ENCODE peak calls at places on chromosomes 13 and 19, in nine cellular contexts. One of them, this sample, is unnamed. For H3K9me3, the result is how much of the 10 kb centered on the place peaks cover.

GRCh38 chr13:73428137-73428536 is 369.3 kb downstream of the KLF5 start:
- DNase-seq in body of pancreas: no peak
- DNase-seq in endothelial cell of umbilical vein: no peak
- DNase-seq in thyroid gland: no peak
- DNase-seq in PC-3: peak
- DNase-seq in CD4-positive, alpha-beta T cell: no peak
- DNase-seq in suprapubic skin: no peak
- DNase-seq in uterus: no peak
- DNase-seq in neural progenitor cell: no peak
- DNase-seq in this sample: no peak

GRCh38 chr19:30406220-30406944 is 34.2 kb downstream of the ZNF536 start:
- DNase-seq in body of pancreas: no peak
- DNase-seq in endothelial cell of umbilical vein: no peak
- DNase-seq in thyroid gland: peak
- DNase-seq in PC-3: no peak
- DNase-seq in CD4-positive, alpha-beta T cell: no peak
- DNase-seq in suprapubic skin: no peak
- DNase-seq in uterus: no peak
- DNase-seq in neural progenitor cell: peak
- DNase-seq in this sample: no peak

GRCh38 chr19:17718467-17718987 is 753 bp upstream of the MAP1S start:
- DNase-seq in body of pancreas: no peak
- DNase-seq in endothelial cell of umbilical vein: no peak
- DNase-seq in thyroid gland: no peak
- DNase-seq in PC-3: peak
- DNase-seq in CD4-positive, alpha-beta T cell: no peak
- DNase-seq in suprapubic skin: no peak
- DNase-seq in uterus: no peak
- DNase-seq in neural progenitor cell: peak
- DNase-seq in this sample: no peak

GRCh38 chr19:38031423-38031770 is 124.4 kb downstream of the SIPA1L3 start:
- DNase-seq in body of pancreas: no peak
- DNase-seq in endothelial cell of umbilical vein: peak
- DNase-seq in thyroid gland: no peak
- DNase-seq in PC-3: peak
- DNase-seq in CD4-positive, alpha-beta T cell: no peak
- DNase-seq in suprapubic skin: no peak
- DNase-seq in uterus: no peak
- DNase-seq in neural progenitor cell: no peak
- DNase-seq in this sample: no peak

GRCh38 chr13:111187879-111188643 is 73.0 kb downstream of the ARHGEF7 start:
- DNase-seq in body of pancreas: no peak
- DNase-seq in endothelial cell of umbilical vein: peak
- DNase-seq in thyroid gland: no peak
- DNase-seq in PC-3: peak
- DNase-seq in CD4-positive, alpha-beta T cell: no peak
- DNase-seq in suprapubic skin: no peak
- DNase-seq in uterus: no peak
- DNase-seq in neural progenitor cell: no peak
- DNase-seq in this sample: no peak

GRCh38 chr13:22926176-22927007 is 254.4 kb upstream of the SGCG start:
- DNase-seq in body of pancreas: no peak
- DNase-seq in endothelial cell of umbilical vein: no peak
- DNase-seq in thyroid gland: peak
- DNase-seq in PC-3: no peak
- DNase-seq in CD4-positive, alpha-beta T cell: no peak
- DNase-seq in suprapubic skin: peak
- DNase-seq in uterus: peak
- DNase-seq in neural progenitor cell: peak
- DNase-seq in this sample: no peak

GRCh38 chr13:33260168-33261098 is 25.1 kb downstream of the STARD13 start:
- DNase-seq in body of pancreas: no peak
- DNase-seq in endothelial cell of umbilical vein: no peak
- DNase-seq in thyroid gland: no peak
- DNase-seq in PC-3: no peak
- DNase-seq in CD4-positive, alpha-beta T cell: no peak
- DNase-seq in suprapubic skin: no peak
- DNase-seq in uterus: no peak
- DNase-seq in neural progenitor cell: no peak
- DNase-seq in this sample: no peak

GRCh38 chr13:27125357-27126282 is 46.0 kb downstream of the USP12 start:
- DNase-seq in body of pancreas: no peak
- DNase-seq in endothelial cell of umbilical vein: no peak
- DNase-seq in thyroid gland: no peak
- DNase-seq in PC-3: no peak
- DNase-seq in CD4-positive, alpha-beta T cell: no peak
- DNase-seq in suprapubic skin: no peak
- DNase-seq in uterus: no peak
- DNase-seq in neural progenitor cell: no peak
- DNase-seq in this sample: no peak

GRCh38 chr19:18772620-18773587 is 18.2 kb downstream of the COMP start:
- DNase-seq in body of pancreas: no peak
- DNase-seq in endothelial cell of umbilical vein: no peak
- DNase-seq in thyroid gland: peak
- DNase-seq in PC-3: peak
- DNase-seq in CD4-positive, alpha-beta T cell: no peak
- DNase-seq in suprapubic skin: no peak
- DNase-seq in uterus: no peak
- DNase-seq in neural progenitor cell: no peak
- DNase-seq in this sample: no peak

GRCh38 chr19:38889803-38890202 is 9.6 kb downstream of the SIRT2 start:
- DNase-seq in body of pancreas: no peak
- DNase-seq in endothelial cell of umbilical vein: no peak
- DNase-seq in thyroid gland: no peak
- DNase-seq in PC-3: no peak
- DNase-seq in CD4-positive, alpha-beta T cell: no peak
- DNase-seq in suprapubic skin: no peak
- DNase-seq in uterus: no peak
- DNase-seq in neural progenitor cell: no peak
- DNase-seq in this sample: no peak

GRCh38 chr19:48842744-48843162 is 6.5 kb upstream of the HSD17B14 start:
- DNase-seq in body of pancreas: peak
- DNase-seq in endothelial cell of umbilical vein: peak
- DNase-seq in thyroid gland: peak
- DNase-seq in PC-3: peak
- DNase-seq in CD4-positive, alpha-beta T cell: peak
- DNase-seq in suprapubic skin: no peak
- DNase-seq in uterus: peak
- DNase-seq in neural progenitor cell: peak
- DNase-seq in this sample: peak

GRCh38 chr19:5434970-5435641 is 20.1 kb upstream of the ZNRF4 start:
- DNase-seq in body of pancreas: no peak
- DNase-seq in endothelial cell of umbilical vein: no peak
- DNase-seq in thyroid gland: no peak
- DNase-seq in PC-3: peak
- DNase-seq in CD4-positive, alpha-beta T cell: no peak
- DNase-seq in suprapubic skin: no peak
- DNase-seq in uterus: no peak
- DNase-seq in neural progenitor cell: no peak
- DNase-seq in this sample: no peak

DNA sequence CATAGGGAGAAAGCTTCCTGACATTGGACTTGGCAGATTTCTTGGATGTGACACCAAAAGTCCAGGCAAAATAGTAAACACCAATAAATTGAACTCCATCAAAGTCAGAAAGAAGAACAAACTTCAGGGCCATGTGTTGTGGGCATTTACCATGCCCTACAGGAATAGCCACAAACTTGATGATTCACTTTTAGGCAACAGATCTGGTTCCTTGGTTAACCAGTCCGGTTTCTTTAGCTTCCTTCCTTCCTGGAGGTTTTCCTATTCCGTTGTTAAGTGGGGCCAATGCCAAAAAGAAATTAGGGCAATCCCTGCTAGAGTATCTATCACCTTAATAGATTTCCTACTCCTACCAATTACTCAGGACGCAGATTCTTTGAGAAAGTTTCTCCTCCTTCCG is 25.2 kb downstream of the IGFL1 start:
- DNase-seq in body of pancreas: no peak
- DNase-seq in endothelial cell of umbilical vein: no peak
- DNase-seq in thyroid gland: no peak
- DNase-seq in PC-3: peak
- DNase-seq in CD4-positive, alpha-beta T cell: no peak
- DNase-seq in suprapubic skin: no peak
- DNase-seq in uterus: no peak
- DNase-seq in neural progenitor cell: no peak
- DNase-seq in this sample: no peak
- H3K27ac ChIP-seq in body of pancreas: no peak
- H3K27ac ChIP-seq in endothelial cell of umbilical vein: no peak
- H3K27ac ChIP-seq in thyroid gland: no peak
- H3K27ac ChIP-seq in PC-3: no peak
- H3K27ac ChIP-seq in CD4-positive, alpha-beta T cell: no peak
- H3K27ac ChIP-seq in suprapubic skin: no peak
- H3K27ac ChIP-seq in uterus: no peak
- H3K27ac ChIP-seq in neural progenitor cell: no peak
- H3K27ac ChIP-seq in this sample: no peak

GRCh38 chr19:1145635-1146417 is 28.2 kb downstream of the SBNO2 start:
- DNase-seq in body of pancreas: no peak
- DNase-seq in endothelial cell of umbilical vein: no peak
- DNase-seq in thyroid gland: no peak
- DNase-seq in PC-3: no peak
- DNase-seq in CD4-positive, alpha-beta T cell: no peak
- DNase-seq in suprapubic skin: no peak
- DNase-seq in uterus: no peak
- DNase-seq in neural progenitor cell: no peak
- DNase-seq in this sample: no peak
- H3K9me3 ChIP-seq in body of pancreas: under half
- H3K9me3 ChIP-seq in endothelial cell of umbilical vein: under half
- H3K9me3 ChIP-seq in thyroid gland: under half
- H3K9me3 ChIP-seq in PC-3: under half
- H3K9me3 ChIP-seq in CD4-positive, alpha-beta T cell: under half
- H3K9me3 ChIP-seq in suprapubic skin: under half
- H3K9me3 ChIP-seq in uterus: under half
- H3K9me3 ChIP-seq in neural progenitor cell: under half
- H3K9me3 ChIP-seq in this sample: under half

DNA sequence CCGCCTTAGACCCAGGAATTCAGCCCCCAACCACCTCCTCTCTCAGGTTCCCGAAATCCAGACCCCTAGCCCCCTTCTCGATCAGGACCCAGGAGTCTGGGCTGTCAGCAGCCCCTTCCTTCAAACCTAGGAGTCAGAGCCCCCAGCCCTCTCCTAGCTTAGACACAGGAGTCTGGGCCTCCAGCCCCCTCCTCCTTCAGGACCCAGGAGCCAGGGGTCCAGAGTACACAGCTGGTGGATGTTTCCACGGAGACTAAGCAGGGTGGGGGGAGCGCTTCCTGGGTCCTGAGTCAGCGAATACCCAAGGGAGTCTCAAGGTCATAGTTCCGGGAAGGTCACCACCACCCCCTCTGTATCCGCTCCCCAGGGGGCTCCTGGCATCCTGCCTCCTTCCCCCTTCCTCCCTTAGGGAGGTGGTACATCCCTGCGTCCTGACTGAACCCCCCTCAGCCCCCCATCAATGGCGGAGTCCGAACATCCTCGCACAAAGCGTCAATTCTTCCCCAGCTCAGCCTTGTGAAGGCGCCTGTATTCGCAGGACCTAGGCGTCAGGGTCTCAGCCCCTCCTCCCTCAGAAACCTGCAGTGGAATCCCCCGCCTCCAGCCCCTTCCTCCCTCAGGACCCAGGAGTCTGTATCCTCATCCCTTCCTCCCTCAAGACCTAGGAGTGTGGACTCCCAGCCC is 4.6 kb downstream of the CADM4 start:
- DNase-seq in body of pancreas: no peak
- DNase-seq in endothelial cell of umbilical vein: no peak
- DNase-seq in thyroid gland: no peak
- DNase-seq in PC-3: no peak
- DNase-seq in CD4-positive, alpha-beta T cell: no peak
- DNase-seq in suprapubic skin: peak
- DNase-seq in uterus: no peak
- DNase-seq in neural progenitor cell: peak
- DNase-seq in this sample: no peak
- H3K27ac ChIP-seq in body of pancreas: no peak
- H3K27ac ChIP-seq in endothelial cell of umbilical vein: no peak
- H3K27ac ChIP-seq in thyroid gland: no peak
- H3K27ac ChIP-seq in PC-3: no peak
- H3K27ac ChIP-seq in CD4-positive, alpha-beta T cell: no peak
- H3K27ac ChIP-seq in suprapubic skin: peak
- H3K27ac ChIP-seq in uterus: no peak
- H3K27ac ChIP-seq in neural progenitor cell: peak
- H3K27ac ChIP-seq in this sample: no peak

GRCh38 chr13:113021811-113022210 is 52.8 kb downstream of the MCF2L start:
- DNase-seq in body of pancreas: no peak
- DNase-seq in endothelial cell of umbilical vein: no peak
- DNase-seq in thyroid gland: no peak
- DNase-seq in PC-3: no peak
- DNase-seq in CD4-positive, alpha-beta T cell: no peak
- DNase-seq in suprapubic skin: no peak
- DNase-seq in uterus: no peak
- DNase-seq in neural progenitor cell: no peak
- DNase-seq in this sample: no peak

GRCh38 chr13:113023217-113023597 is 54.2 kb downstream of the MCF2L start:
- DNase-seq in body of pancreas: no peak
- DNase-seq in endothelial cell of umbilical vein: peak
- DNase-seq in thyroid gland: no peak
- DNase-seq in PC-3: no peak
- DNase-seq in CD4-positive, alpha-beta T cell: no peak
- DNase-seq in suprapubic skin: no peak
- DNase-seq in uterus: no peak
- DNase-seq in neural progenitor cell: no peak
- DNase-seq in this sample: no peak

GRCh38 chr13:113023694-113024430 is 54.8 kb downstream of the MCF2L start:
- DNase-seq in body of pancreas: no peak
- DNase-seq in endothelial cell of umbilical vein: no peak
- DNase-seq in thyroid gland: no peak
- DNase-seq in PC-3: no peak
- DNase-seq in CD4-positive, alpha-beta T cell: no peak
- DNase-seq in suprapubic skin: no peak
- DNase-seq in uterus: no peak
- DNase-seq in neural progenitor cell: no peak
- DNase-seq in this sample: no peak

GRCh38 chr13:113021391-113021790 is 52.4 kb downstream of the MCF2L start:
- DNase-seq in body of pancreas: no peak
- DNase-seq in endothelial cell of umbilical vein: no peak
- DNase-seq in thyroid gland: no peak
- DNase-seq in PC-3: no peak
- DNase-seq in CD4-positive, alpha-beta T cell: no peak
- DNase-seq in suprapubic skin: no peak
- DNase-seq in uterus: no peak
- DNase-seq in neural progenitor cell: no peak
- DNase-seq in this sample: no peak

DNA sequence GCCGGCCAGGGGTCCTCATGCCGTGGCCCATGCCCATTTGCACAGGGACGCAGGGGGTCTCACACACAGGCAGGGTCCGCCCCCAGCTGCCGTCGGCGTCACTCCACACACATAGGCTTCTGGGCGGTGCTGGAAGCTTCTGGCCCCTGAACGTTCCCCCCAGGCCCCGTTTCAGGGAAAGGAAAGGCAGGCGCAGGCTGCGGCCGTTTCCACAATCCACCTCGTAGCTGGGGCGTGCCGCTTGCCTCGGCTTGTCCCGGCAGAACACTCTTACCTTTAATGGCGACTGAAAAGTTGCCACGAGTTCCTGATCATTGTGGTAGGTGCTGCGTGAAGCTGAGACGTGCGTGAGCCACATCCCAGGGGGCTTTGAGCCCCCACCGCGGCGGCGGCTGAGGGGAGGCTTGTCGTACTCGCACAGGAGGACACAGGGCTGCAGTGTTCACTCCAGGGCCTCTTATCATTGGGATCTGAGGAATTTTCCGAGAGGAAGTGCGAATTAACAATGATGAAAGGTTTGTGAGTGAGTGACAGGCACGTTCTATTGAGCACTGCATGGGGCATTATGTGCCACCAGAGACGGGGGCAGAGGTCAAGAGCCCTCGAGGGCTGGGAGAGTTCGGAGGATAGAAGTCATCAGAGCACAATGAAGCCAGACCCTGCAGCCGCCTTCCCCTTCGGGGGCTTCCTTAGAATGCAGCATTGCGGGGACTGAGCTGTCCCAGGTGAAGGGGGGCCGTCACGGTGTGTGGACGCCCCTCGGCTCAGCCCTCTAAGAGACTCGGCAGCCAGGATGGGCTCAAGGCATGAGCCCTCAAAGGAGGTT is 53.6 kb downstream of the MCF2L start:
- DNase-seq in body of pancreas: no peak
- DNase-seq in endothelial cell of umbilical vein: peak
- DNase-seq in thyroid gland: no peak
- DNase-seq in PC-3: no peak
- DNase-seq in CD4-positive, alpha-beta T cell: no peak
- DNase-seq in suprapubic skin: no peak
- DNase-seq in uterus: no peak
- DNase-seq in neural progenitor cell: peak
- DNase-seq in this sample: no peak
- H3K9me3 ChIP-seq in body of pancreas: under half
- H3K9me3 ChIP-seq in endothelial cell of umbilical vein: under half
- H3K9me3 ChIP-seq in thyroid gland: under half
- H3K9me3 ChIP-seq in PC-3: under half
- H3K9me3 ChIP-seq in CD4-positive, alpha-beta T cell: under half
- H3K9me3 ChIP-seq in suprapubic skin: under half
- H3K9me3 ChIP-seq in uterus: under half
- H3K9me3 ChIP-seq in neural progenitor cell: under half
- H3K9me3 ChIP-seq in this sample: under half

This sample was measured in ascending aorta.